ENCODE peak calls at places on chromosomes 1 and 21, in four cellular contexts. T is A549, C is HepG2, W is GM12878. L is an unnamed sample.

GRCh38 chr21:25859264-25859931 is 124.6 kb downstream of the GABPA start:
- DNase-seq in T (no peak), C (no peak), W (no peak), L (no peak)

GRCh38 chr1:173474097-173474779 is 2.9 kb upstream of the PRDX6 start:
- DNase-seq in T (no peak), C (peak), W (no peak), L (no peak)

GRCh38 chr1:2126331-2127180 is 68.0 kb downstream of the FAAP20 start:
- DNase-seq in T (no peak), C (no peak), W (no peak), L (no peak)

GRCh38 chr1:246724725-246725095 is 501 bp downstream of the SCCPDH start:
- DNase-seq in T (peak), C (no peak), W (no peak), L (peak)

GRCh38 chr1:43367026-43367903 is 546 bp downstream of the ELOVL1 start:
- DNase-seq in T (no peak), C (no peak), W (no peak), L (peak)

GRCh38 chr1:53541761-53542550 is 82.8 kb downstream of the DMRTB1 start:
- DNase-seq in T (peak), C (no peak), W (no peak), L (peak)

GRCh38 chr1:227766015-227766634 is 30.9 kb downstream of the SNAP47 start:
- DNase-seq in T (no peak), C (no peak), W (no peak), L (no peak)

GRCh38 chr1:4048076-4048475 is 148.0 kb upstream of the C1orf174 start:
- DNase-seq in T (no peak), C (no peak), W (no peak), L (no peak)

GRCh38 chr1:7535934-7536878 is 234.9 kb upstream of the VAMP3 start:
- DNase-seq in T (no peak), C (no peak), W (no peak), L (no peak)

GRCh38 chr21:34517491-34518245 is 5.7 kb upstream of the KCNE1 start:
- DNase-seq in T (peak), C (peak), W (no peak), L (no peak)

GRCh38 chr1:111182052-111182451 is 18.4 kb downstream of the DENND2D start:
- DNase-seq in T (no peak), C (no peak), W (no peak), L (no peak)

GRCh38 chr1:996851-997727 is 2.8 kb downstream of the HES4 start:
- DNase-seq in T (no peak), C (no peak), W (no peak), L (peak)

GRCh38 chr1:8314346-8315280 is 3.3 kb upstream of the SLC45A1 start:
- DNase-seq in T (peak), C (peak), W (peak), L (peak)

GRCh38 chr1:16922466-16922865 is 735 bp downstream of the CROCC start:
- DNase-seq in T (no peak), C (no peak), W (no peak), L (no peak)

GRCh38 chr1:224300346-224300745 is 29.6 kb downstream of the NVL start:
- DNase-seq in T (peak), C (no peak), W (no peak), L (no peak)

GRCh38 chr1:161730050-161730564 is 8.8 kb downstream of the FCRLB start:
- DNase-seq in T (no peak), C (no peak), W (no peak), L (peak)

GRCh38 chr1:2135425-2135824 is 59.1 kb downstream of the FAAP20 start:
- DNase-seq in T (no peak), C (peak), W (no peak), L (no peak)

GRCh38 chr1:179129702-179130473 is 48.0 kb downstream of the TOR3A start:
- DNase-seq in T (peak), C (no peak), W (peak), L (no peak)

GRCh38 chr1:42923367-42924248 is 35.1 kb downstream of the SLC2A1 start:
- DNase-seq in T (no peak), C (no peak), W (no peak), L (no peak)

GRCh38 chr1:16307222-16307621 is 45.1 kb downstream of the FBXO42 start:
- DNase-seq in T (no peak), C (no peak), W (no peak), L (no peak)

GRCh38 chr1:66685265-66685664 is 67.0 kb upstream of the DYNLT5 start:
- DNase-seq in T (no peak), C (no peak), W (no peak), L (no peak)

GRCh38 chr1:67708606-67709005 is 23.6 kb downstream of the GADD45A start:
- DNase-seq in T (no peak), C (no peak), W (no peak), L (no peak)

GRCh38 chr1:119367332-119368124 is 1.1 kb upstream of the HAO2 start:
- DNase-seq in T (peak), C (peak), W (no peak), L (peak)

DNA sequence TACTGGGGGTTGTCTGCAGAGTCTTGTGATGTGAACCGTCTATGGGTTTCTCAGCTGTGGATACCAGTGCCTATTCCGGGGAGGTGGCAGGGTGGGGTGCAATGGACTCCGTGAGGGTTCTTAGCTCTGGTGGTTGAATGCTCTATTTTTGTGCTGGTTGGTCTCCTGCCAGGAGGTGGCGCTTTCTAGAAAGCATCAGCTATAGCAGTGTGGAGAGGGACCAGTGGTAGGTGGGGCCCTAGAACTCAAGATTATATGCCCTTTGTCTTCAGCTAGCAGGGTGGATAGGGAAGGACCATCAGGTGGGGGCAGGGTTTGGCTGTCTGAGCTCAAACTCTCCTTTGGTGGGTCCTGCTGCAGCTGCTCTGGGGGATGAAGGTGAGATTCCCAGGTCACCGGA is 127.3 kb upstream of the PLD5 start:
- DNase-seq in T (peak), C (peak), W (no peak), L (no peak)
- TF ChIP-seq CHD4 in T (no peak), C (no peak), W (no peak), L (no peak)

GRCh38 chr1:205456383-205456867 is 580 bp upstream of the BLACAT1 start:
- DNase-seq in T (no peak), C (no peak), W (no peak), L (no peak)

GRCh38 chr1:205453466-205453865 is 2.4 kb downstream of the BLACAT1 start:
- DNase-seq in T (no peak), C (no peak), W (no peak), L (no peak)

GRCh38 chr1:205456868-205457724 is 1.3 kb upstream of the BLACAT1 start:
- DNase-seq in T (no peak), C (no peak), W (no peak), L (peak)

GRCh38 chr1:205454903-205455335 is 926 bp downstream of the BLACAT1 start:
- DNase-seq in T (no peak), C (no peak), W (no peak), L (no peak)

GRCh38 chr1:205455581-205456382 is at the start of gene BLACAT1:
- DNase-seq in T (no peak), C (no peak), W (no peak), L (no peak)
- H3K4me2 ChIP-seq in T (peak), C (peak), W (no peak), L (no peak)

DNA sequence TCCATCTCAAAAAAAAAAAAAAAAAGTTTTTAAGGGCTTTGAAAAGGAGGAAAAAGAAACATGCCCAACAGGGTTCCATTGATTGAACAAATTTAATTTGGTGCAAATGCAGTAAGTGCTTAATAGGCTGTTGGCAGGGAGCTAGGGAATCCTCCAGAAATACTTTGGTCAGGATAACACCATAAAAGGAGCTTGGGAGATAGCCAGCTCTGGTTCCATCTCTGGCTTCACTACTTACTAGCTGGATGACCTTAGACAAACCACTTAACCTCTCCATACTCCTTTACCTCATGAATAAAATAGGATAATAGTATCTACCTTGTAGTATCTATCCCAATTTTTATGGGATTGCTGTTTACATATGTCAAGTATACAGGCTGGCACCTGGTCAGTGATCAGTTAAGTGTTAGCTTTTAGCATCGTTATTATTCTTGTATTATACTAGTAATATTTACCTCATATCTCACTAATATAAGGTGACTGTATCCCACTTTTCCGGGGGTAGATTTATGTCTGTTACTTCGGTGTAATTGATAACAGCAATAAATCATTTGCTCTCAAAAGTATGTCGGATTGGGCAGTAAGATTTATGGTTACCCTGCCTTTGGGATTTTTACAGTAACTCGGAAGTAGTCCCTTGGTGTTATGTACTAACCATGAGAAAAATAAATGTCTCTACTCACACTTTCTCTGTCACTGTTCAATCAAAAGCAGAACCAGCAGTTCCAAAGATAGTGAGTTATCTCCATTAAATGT is 36.4 kb downstream of the BTG3 start:
- DNase-seq in T (no peak), C (no peak), W (no peak), L (no peak)
- TF ChIP-seq CHD4 in T (no peak), C (no peak), W (no peak), L (no peak)

DNA sequence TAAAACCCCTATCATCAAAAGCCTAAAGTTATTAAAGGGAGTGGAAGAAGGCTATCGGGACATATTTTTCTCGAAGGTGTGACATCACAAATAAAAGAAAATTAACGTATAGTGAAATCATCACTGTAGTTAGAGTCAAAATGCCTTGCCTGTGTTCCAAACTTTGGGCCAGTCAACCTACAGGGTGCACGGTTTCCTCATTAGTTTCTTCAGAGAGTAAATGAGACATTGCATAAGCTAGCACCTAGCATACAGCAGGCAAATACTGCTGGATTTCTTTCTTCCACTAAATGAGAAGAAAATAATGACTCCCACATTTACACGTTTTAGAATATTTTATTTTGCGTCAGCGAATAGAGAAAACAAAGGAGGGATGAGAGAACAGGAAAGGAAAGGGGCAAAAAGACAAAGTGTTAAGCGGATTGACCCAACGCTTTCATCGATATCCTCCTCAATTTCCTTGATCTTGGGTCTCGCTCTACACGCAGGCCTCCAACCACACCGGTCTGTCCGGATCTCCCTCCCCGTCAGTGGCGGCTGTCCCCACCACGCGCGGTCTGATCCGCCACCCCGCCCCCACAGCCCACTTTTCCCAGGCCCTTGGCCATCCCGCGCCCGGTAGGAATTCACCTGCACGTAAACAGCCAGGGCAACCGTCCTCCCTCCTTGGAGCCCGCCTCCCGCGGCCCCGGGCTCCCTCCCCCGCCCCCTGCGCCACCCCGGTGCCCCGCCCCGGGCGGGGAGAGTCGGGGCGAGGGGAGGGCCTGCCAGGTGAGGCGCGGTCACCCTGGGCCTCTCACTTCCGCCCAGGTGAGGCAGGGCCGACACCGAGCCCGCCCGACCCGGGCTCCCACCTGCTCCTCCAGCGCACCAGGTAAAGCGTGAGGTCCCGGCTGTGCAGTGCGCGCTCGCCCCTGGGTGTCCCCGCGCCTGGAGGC is at the start of gene PATJ:
- DNase-seq in T (peak), C (peak), W (no peak), L (no peak)
- H3K4me2 ChIP-seq in T (peak), C (peak), W (peak), L (no peak)